ENCODE peak calls at places on chromosomes 12 and 14, in five cellular contexts. One of them, this sample, is unnamed.
A peak's percentile ranks its signal among the peaks of the same experiment; 100 is the strongest.

GRCh38 chr14:96363751-96364336 is 518 bp downstream of the GSKIP start:
- DNase-seq in NT2/D1: peak; percentile 15
- DNase-seq in cardiac muscle cell: peak; percentile 58
- DNase-seq in effector memory CD4-positive, alpha-beta T cell: no peak
- DNase-seq in body of pancreas: peak; percentile 57
- DNase-seq in this sample: peak; percentile 61

GRCh38 chr12:45509187-45509586 is 220.3 kb upstream of the ARID2 start:
- DNase-seq in effector memory CD4-positive, alpha-beta T cell: no peak
- DNase-seq in cardiac muscle cell: no peak
- DNase-seq in NT2/D1: no peak
- DNase-seq in body of pancreas: no peak
- DNase-seq in this sample: no peak

GRCh38 chr12:65960820-65961691 is 136.8 kb downstream of the HMGA2 start:
- DNase-seq in cardiac muscle cell: no peak
- DNase-seq in body of pancreas: no peak
- DNase-seq in effector memory CD4-positive, alpha-beta T cell: no peak
- DNase-seq in NT2/D1: no peak
- DNase-seq in this sample: peak; percentile 42

GRCh38 chr14:73438993-73439392 is 19.4 kb downstream of the NUMB start:
- DNase-seq in cardiac muscle cell: no peak
- DNase-seq in body of pancreas: no peak
- DNase-seq in effector memory CD4-positive, alpha-beta T cell: no peak
- DNase-seq in NT2/D1: no peak
- DNase-seq in this sample: no peak

GRCh38 chr12:89873745-89874144 is 165.1 kb upstream of the ATP2B1 start:
- DNase-seq in cardiac muscle cell: peak; percentile 49
- DNase-seq in effector memory CD4-positive, alpha-beta T cell: no peak
- DNase-seq in NT2/D1: no peak
- DNase-seq in body of pancreas: no peak
- DNase-seq in this sample: no peak

GRCh38 chr12:77940566-77940965 is 109.9 kb downstream of the NAV3 start:
- DNase-seq in cardiac muscle cell: peak; percentile 8
- DNase-seq in body of pancreas: no peak
- DNase-seq in NT2/D1: no peak
- DNase-seq in effector memory CD4-positive, alpha-beta T cell: no peak
- DNase-seq in this sample: no peak

GRCh38 chr14:103735439-103735814 is 19.8 kb downstream of the ZFYVE21 start:
- DNase-seq in effector memory CD4-positive, alpha-beta T cell: no peak
- DNase-seq in cardiac muscle cell: no peak
- DNase-seq in body of pancreas: no peak
- DNase-seq in NT2/D1: no peak
- DNase-seq in this sample: no peak

GRCh38 chr14:50821471-50822464 is 9.2 kb downstream of the NIN start:
- DNase-seq in body of pancreas: no peak
- DNase-seq in cardiac muscle cell: no peak
- DNase-seq in effector memory CD4-positive, alpha-beta T cell: peak; percentile 41
- DNase-seq in NT2/D1: no peak
- DNase-seq in this sample: no peak

GRCh38 chr14:90715993-90716392 is 100.2 kb downstream of the TTC7B start:
- DNase-seq in effector memory CD4-positive, alpha-beta T cell: no peak
- DNase-seq in cardiac muscle cell: no peak
- DNase-seq in NT2/D1: no peak
- DNase-seq in body of pancreas: no peak
- DNase-seq in this sample: peak; percentile 67

GRCh38 chr12:95216704-95217376 is 427 bp downstream of the FGD6 start:
- DNase-seq in body of pancreas: no peak
- DNase-seq in cardiac muscle cell: no peak
- DNase-seq in NT2/D1: no peak
- DNase-seq in effector memory CD4-positive, alpha-beta T cell: no peak
- DNase-seq in this sample: no peak

GRCh38 chr12:111792155-111792876 is 25.6 kb downstream of the ALDH2 start:
- DNase-seq in NT2/D1: no peak
- DNase-seq in effector memory CD4-positive, alpha-beta T cell: no peak
- DNase-seq in body of pancreas: peak; percentile 83
- DNase-seq in cardiac muscle cell: no peak
- DNase-seq in this sample: no peak

GRCh38 chr12:87160848-87161601 is 868.2 kb downstream of the C12orf50 start:
- DNase-seq in effector memory CD4-positive, alpha-beta T cell: no peak
- DNase-seq in NT2/D1: no peak
- DNase-seq in body of pancreas: no peak
- DNase-seq in cardiac muscle cell: no peak
- DNase-seq in this sample: no peak

GRCh38 chr12:47105914-47106674 is 26.3 kb upstream of the AMIGO2 start:
- DNase-seq in cardiac muscle cell: no peak
- DNase-seq in effector memory CD4-positive, alpha-beta T cell: no peak
- DNase-seq in body of pancreas: peak; percentile 85
- DNase-seq in NT2/D1: no peak
- DNase-seq in this sample: no peak

GRCh38 chr14:102078840-102079699 is 7.8 kb downstream of the HSP90AA1 start:
- DNase-seq in cardiac muscle cell: no peak
- DNase-seq in NT2/D1: no peak
- DNase-seq in effector memory CD4-positive, alpha-beta T cell: no peak
- DNase-seq in body of pancreas: no peak
- DNase-seq in this sample: no peak

GRCh38 chr12:89884365-89884915 is 175.8 kb upstream of the ATP2B1 start:
- DNase-seq in body of pancreas: no peak
- DNase-seq in NT2/D1: no peak
- DNase-seq in cardiac muscle cell: no peak
- DNase-seq in effector memory CD4-positive, alpha-beta T cell: no peak
- DNase-seq in this sample: no peak

GRCh38 chr14:21990116-21990515 is 316.5 kb upstream of the OR4E1 start:
- DNase-seq in NT2/D1: no peak
- DNase-seq in effector memory CD4-positive, alpha-beta T cell: no peak
- DNase-seq in cardiac muscle cell: peak; percentile 28
- DNase-seq in body of pancreas: no peak
- DNase-seq in this sample: no peak

GRCh38 chr14:25095784-25096390 is 45.9 kb upstream of the STXBP6 start:
- DNase-seq in body of pancreas: no peak
- DNase-seq in NT2/D1: no peak
- DNase-seq in cardiac muscle cell: no peak
- DNase-seq in effector memory CD4-positive, alpha-beta T cell: no peak
- DNase-seq in this sample: no peak

GRCh38 chr14:52148371-52148770 is 79.5 kb upstream of the NID2 start:
- DNase-seq in NT2/D1: no peak
- DNase-seq in cardiac muscle cell: no peak
- DNase-seq in effector memory CD4-positive, alpha-beta T cell: no peak
- DNase-seq in body of pancreas: no peak
- DNase-seq in this sample: no peak

GRCh38 chr12:86233126-86233525 is 23.1 kb downstream of the MGAT4C start:
- DNase-seq in body of pancreas: no peak
- DNase-seq in NT2/D1: no peak
- DNase-seq in effector memory CD4-positive, alpha-beta T cell: no peak
- DNase-seq in cardiac muscle cell: peak; percentile 27
- DNase-seq in this sample: no peak

GRCh38 chr12:89556976-89557375 is 31.1 kb upstream of the POC1B start:
- DNase-seq in NT2/D1: no peak
- DNase-seq in effector memory CD4-positive, alpha-beta T cell: no peak
- DNase-seq in body of pancreas: no peak
- DNase-seq in cardiac muscle cell: no peak
- DNase-seq in this sample: no peak

GRCh38 chr12:124740691-124741137 is 123.0 kb downstream of the SCARB1 start:
- DNase-seq in cardiac muscle cell: no peak
- DNase-seq in body of pancreas: peak; percentile 46
- DNase-seq in NT2/D1: no peak
- DNase-seq in effector memory CD4-positive, alpha-beta T cell: no peak
- DNase-seq in this sample: no peak

GRCh38 chr12:3752096-3752709 is 706 bp downstream of the CRACR2A start:
- DNase-seq in effector memory CD4-positive, alpha-beta T cell: peak; percentile 55
- DNase-seq in cardiac muscle cell: no peak
- DNase-seq in NT2/D1: no peak
- DNase-seq in body of pancreas: peak; percentile 49
- DNase-seq in this sample: peak; percentile 54

GRCh38 chr14:89365071-89365801 is 51.8 kb downstream of the FOXN3 start:
- DNase-seq in NT2/D1: no peak
- DNase-seq in body of pancreas: no peak
- DNase-seq in cardiac muscle cell: no peak
- DNase-seq in effector memory CD4-positive, alpha-beta T cell: peak; percentile 50
- DNase-seq in this sample: no peak

GRCh38 chr12:121538699-121539061 is 42.1 kb downstream of the KDM2B start:
- DNase-seq in cardiac muscle cell: no peak
- DNase-seq in body of pancreas: peak; percentile 39
- DNase-seq in effector memory CD4-positive, alpha-beta T cell: no peak
- DNase-seq in NT2/D1: no peak
- DNase-seq in this sample: peak; percentile 76

GRCh38 chr12:103697912-103698751 is 111.1 kb downstream of the STAB2 start:
- DNase-seq in NT2/D1: no peak
- DNase-seq in body of pancreas: no peak
- DNase-seq in cardiac muscle cell: no peak
- DNase-seq in effector memory CD4-positive, alpha-beta T cell: no peak
- DNase-seq in this sample: no peak

GRCh38 chr14:72607386-72608125 is 286.3 kb downstream of the DPF3 start:
- DNase-seq in effector memory CD4-positive, alpha-beta T cell: no peak
- DNase-seq in cardiac muscle cell: no peak
- DNase-seq in body of pancreas: no peak
- DNase-seq in NT2/D1: no peak
- DNase-seq in this sample: no peak

GRCh38 chr12:71804505-71804904 is 35.1 kb upstream of the TBC1D15 start:
- DNase-seq in effector memory CD4-positive, alpha-beta T cell: no peak
- DNase-seq in cardiac muscle cell: no peak
- DNase-seq in body of pancreas: no peak
- DNase-seq in NT2/D1: peak; percentile 3
- DNase-seq in this sample: peak; percentile 49

GRCh38 chr12:115932073-115932472 is 345.4 kb downstream of the MED13L start:
- DNase-seq in cardiac muscle cell: no peak
- DNase-seq in body of pancreas: no peak
- DNase-seq in NT2/D1: no peak
- DNase-seq in effector memory CD4-positive, alpha-beta T cell: no peak
- DNase-seq in this sample: no peak

GRCh38 chr12:226401-226800 is 12.4 kb upstream of the SLC6A12 start:
- DNase-seq in body of pancreas: no peak
- DNase-seq in NT2/D1: no peak
- DNase-seq in cardiac muscle cell: no peak
- DNase-seq in effector memory CD4-positive, alpha-beta T cell: no peak
- DNase-seq in this sample: no peak

GRCh38 chr12:77957034-77957433 is 126.3 kb downstream of the NAV3 start:
- DNase-seq in NT2/D1: no peak
- DNase-seq in effector memory CD4-positive, alpha-beta T cell: no peak
- DNase-seq in cardiac muscle cell: no peak
- DNase-seq in body of pancreas: no peak
- DNase-seq in this sample: no peak

GRCh38 chr12:1660304-1661187 is 30.3 kb upstream of the ADIPOR2 start:
- DNase-seq in body of pancreas: peak; percentile 98
- DNase-seq in cardiac muscle cell: no peak
- DNase-seq in effector memory CD4-positive, alpha-beta T cell: peak; percentile 63
- DNase-seq in NT2/D1: no peak
- DNase-seq in this sample: peak; percentile 46

GRCh38 chr12:46383654-46384450 is 11.3 kb upstream of the SLC38A2 start:
- DNase-seq in cardiac muscle cell: peak; percentile 78
- DNase-seq in effector memory CD4-positive, alpha-beta T cell: peak; percentile 70
- DNase-seq in NT2/D1: no peak
- DNase-seq in body of pancreas: peak; percentile 92
- DNase-seq in this sample: peak; percentile 86

GRCh38 chr14:69335421-69335820 is 62.7 kb downstream of the ERH start:
- DNase-seq in body of pancreas: no peak
- DNase-seq in NT2/D1: no peak
- DNase-seq in cardiac muscle cell: no peak
- DNase-seq in effector memory CD4-positive, alpha-beta T cell: no peak
- DNase-seq in this sample: no peak

GRCh38 chr12:83161451-83161850 is 474.7 kb downstream of the TMTC2 start:
- DNase-seq in effector memory CD4-positive, alpha-beta T cell: no peak
- DNase-seq in body of pancreas: no peak
- DNase-seq in NT2/D1: no peak
- DNase-seq in cardiac muscle cell: no peak
- DNase-seq in this sample: no peak

GRCh38 chr12:48972213-48973021 is 882 bp upstream of the WNT10B start:
- DNase-seq in NT2/D1: no peak
- DNase-seq in cardiac muscle cell: no peak
- DNase-seq in effector memory CD4-positive, alpha-beta T cell: no peak
- DNase-seq in body of pancreas: no peak
- DNase-seq in this sample: no peak

GRCh38 chr12:2853626-2854025 is 3.2 kb downstream of the TEX52 start:
- DNase-seq in cardiac muscle cell: peak; percentile 89
- DNase-seq in effector memory CD4-positive, alpha-beta T cell: no peak
- DNase-seq in body of pancreas: peak; percentile 86
- DNase-seq in NT2/D1: peak; percentile 99
- DNase-seq in this sample: peak; percentile 69

GRCh38 chr12:27588786-27589185 is 64.8 kb downstream of the PPFIBP1 start:
- DNase-seq in effector memory CD4-positive, alpha-beta T cell: no peak
- DNase-seq in NT2/D1: no peak
- DNase-seq in body of pancreas: no peak
- DNase-seq in cardiac muscle cell: no peak
- DNase-seq in this sample: no peak

GRCh38 chr14:92280554-92281262 is 42.3 kb upstream of the SLC24A4 start:
- DNase-seq in NT2/D1: no peak
- DNase-seq in effector memory CD4-positive, alpha-beta T cell: no peak
- DNase-seq in cardiac muscle cell: no peak
- DNase-seq in body of pancreas: no peak
- DNase-seq in this sample: no peak

GRCh38 chr14:36512585-36513003 is 7.4 kb downstream of the NKX2-1 start:
- DNase-seq in cardiac muscle cell: no peak
- DNase-seq in body of pancreas: no peak
- DNase-seq in effector memory CD4-positive, alpha-beta T cell: no peak
- DNase-seq in NT2/D1: no peak
- DNase-seq in this sample: no peak
- H3K4me1 ChIP-seq in cardiac muscle cell: no peaks in the 10 kb centered on the region
- H3K4me1 ChIP-seq in body of pancreas: peaks cover 6% of the 10 kb centered on the region
- H3K4me1 ChIP-seq in effector memory CD4-positive, alpha-beta T cell: no peaks in the 10 kb centered on the region
- H3K4me1 ChIP-seq in NT2/D1: peaks cover 4% of the 10 kb centered on the region
- H3K4me1 ChIP-seq in this sample: peaks cover 13% of the 10 kb centered on the region

DNA sequence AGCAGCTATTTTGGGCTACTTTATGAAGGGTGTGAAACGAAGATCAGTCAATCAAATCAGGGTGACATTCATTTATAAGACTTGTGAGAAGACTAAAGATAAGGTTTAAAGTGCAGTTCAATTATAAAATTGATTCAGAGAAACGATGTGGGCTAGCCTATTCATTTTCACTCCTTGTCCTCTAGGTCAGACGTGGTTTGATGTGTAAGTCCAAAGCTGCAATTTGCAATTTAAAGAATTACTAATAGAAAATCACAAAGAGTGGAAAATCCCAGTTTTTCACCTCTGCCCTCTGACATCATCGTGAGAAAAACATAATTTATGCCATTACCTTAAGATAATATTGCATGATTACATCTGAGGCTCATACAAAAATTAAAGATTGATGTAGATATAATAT is 243.5 kb upstream of the NOVA1 start:
- DNase-seq in NT2/D1: no peak
- DNase-seq in body of pancreas: no peak
- DNase-seq in cardiac muscle cell: no peak
- DNase-seq in effector memory CD4-positive, alpha-beta T cell: no peak
- DNase-seq in this sample: no peak
- H3K9me3 ChIP-seq in NT2/D1: no peaks in the 10 kb centered on the region
- H3K9me3 ChIP-seq in body of pancreas: no peaks in the 10 kb centered on the region
- H3K9me3 ChIP-seq in cardiac muscle cell: no peaks in the 10 kb centered on the region
- H3K9me3 ChIP-seq in effector memory CD4-positive, alpha-beta T cell: no peaks in the 10 kb centered on the region
- H3K9me3 ChIP-seq in this sample: no peaks in the 10 kb centered on the region

GRCh38 chr14:99274346-99275221 is 2.6 kb upstream of the BCL11B start:
- DNase-seq in body of pancreas: peak; percentile 53
- DNase-seq in effector memory CD4-positive, alpha-beta T cell: no peak
- DNase-seq in NT2/D1: peak; percentile 84
- DNase-seq in cardiac muscle cell: peak; percentile 91
- DNase-seq in this sample: peak; percentile 86
- H3K4me3 ChIP-seq in body of pancreas: no peak overlapping the region
- H3K4me3 ChIP-seq in effector memory CD4-positive, alpha-beta T cell: peak overlapping the region; percentile 86
- H3K4me3 ChIP-seq in NT2/D1: peak overlapping the region; percentile 65
- H3K4me3 ChIP-seq in cardiac muscle cell: peak overlapping the region; percentile 65
- H3K4me3 ChIP-seq in this sample: peak overlapping the region; percentile 52

GRCh38 chr12:110579239-110579888 is 3.8 kb downstream of the PPTC7 start:
- DNase-seq in effector memory CD4-positive, alpha-beta T cell: no peak
- DNase-seq in cardiac muscle cell: no peak
- DNase-seq in NT2/D1: no peak
- DNase-seq in body of pancreas: no peak
- DNase-seq in this sample: no peak
- H3K4me1 ChIP-seq in effector memory CD4-positive, alpha-beta T cell: peaks cover 37% of the 10 kb centered on the region
- H3K4me1 ChIP-seq in cardiac muscle cell: peaks cover 50% of the 10 kb centered on the region
- H3K4me1 ChIP-seq in NT2/D1: peaks cover 2% of the 10 kb centered on the region
- H3K4me1 ChIP-seq in body of pancreas: peaks cover 64% of the 10 kb centered on the region
- H3K4me1 ChIP-seq in this sample: peaks cover 29% of the 10 kb centered on the region